ENCODE peak calls at places on chromosomes 1 and 21, in five cellular contexts. W is RPMI8226, L is ureter, B is mesothelial cell of epicardium, X is fibroblast of gingiva. V is an unnamed sample.

GRCh38 chr1:112557385-112557784 is 48.6 kb downstream of the WNT2B start:
- DNase-seq in W (no peak), X (peak; percentile 62), B (no peak), L (no peak), V (no peak)

GRCh38 chr21:44998621-44999427 is 59.0 kb downstream of the SLX9 start:
- DNase-seq in X (no peak), W (no peak), B (no peak), L (no peak), V (no peak)

GRCh38 chr1:153921080-153921802 is 1.5 kb downstream of the GATAD2B start:
- DNase-seq in W (no peak), B (no peak), X (no peak), L (no peak), V (no peak)

GRCh38 chr1:42743302-42744029 is 3.4 kb upstream of the CLDN19 start:
- DNase-seq in W (no peak), B (no peak), L (peak; percentile 67), X (no peak), V (no peak)

GRCh38 chr1:20359451-20360330 is 69.0 kb downstream of the VWA5B1 start:
- DNase-seq in X (no peak), B (no peak), L (peak; percentile 58), W (peak; percentile 95), V (no peak)

GRCh38 chr1:238476881-238477280 is 586.2 kb upstream of the ZP4 start:
- DNase-seq in X (no peak), L (no peak), B (no peak), W (no peak), V (no peak)

GRCh38 chr21:43936186-43936967 is 71.4 kb downstream of the AGPAT3 start:
- DNase-seq in L (no peak), W (no peak), X (peak; percentile 30), B (no peak), V (no peak)

GRCh38 chr1:27634166-27634981 is 611 bp downstream of the FGR start:
- DNase-seq in L (no peak), W (no peak), B (no peak), X (no peak), V (no peak)

GRCh38 chr21:25536752-25537151 is 70.5 kb downstream of the MRPL39 start:
- DNase-seq in X (no peak), W (no peak), L (no peak), B (no peak), V (no peak)

GRCh38 chr21:33642896-33643657 is 776 bp downstream of the ITSN1 start:
- DNase-seq in L (no peak), X (peak; percentile 15), B (peak; percentile 29), W (peak; percentile 62), V (peak; percentile 48)

GRCh38 chr1:5267603-5268235 is 613.3 kb downstream of the AJAP1 start:
- DNase-seq in W (no peak), L (no peak), X (no peak), B (no peak), V (no peak)

GRCh38 chr1:173506437-173506836 is 29.3 kb downstream of the PRDX6 start:
- DNase-seq in W (peak; percentile 20), L (no peak), B (no peak), X (no peak), V (no peak)

GRCh38 chr1:231338270-231339128 is at the start of gene SPRTN:
- DNase-seq in X (no peak), L (no peak), W (peak; percentile 19), B (no peak), V (no peak)

GRCh38 chr1:234962340-234962989 is 166.2 kb downstream of the TOMM20 start:
- DNase-seq in W (peak; percentile 78), B (no peak), X (peak; percentile 98), L (no peak), V (no peak)

GRCh38 chr1:150148834-150149489 is 754 bp upstream of the PLEKHO1 start:
- DNase-seq in W (no peak), X (no peak), B (no peak), L (peak; percentile 40), V (no peak)

GRCh38 chr1:200415693-200416593 is 6.1 kb upstream of the ZNF281 start:
- DNase-seq in X (peak; percentile 97), W (no peak), L (peak; percentile 51), B (no peak), V (peak; percentile 74)

GRCh38 chr1:227785094-227785811 is 30.2 kb upstream of the PRSS38 start:
- DNase-seq in B (no peak), L (no peak), W (no peak), X (no peak), V (no peak)